ENCODE peak calls at places on chromosomes 7 and 10, in seven cellular contexts. W, P, K, M, U, H and L are unnamed samples.

GRCh38 chr7:91656486-91657237 is 223.8 kb downstream of the MTERF1 start:
- DNase-seq in H (no peak), W (no peak), P (no peak), U (no peak), M (no peak), K (no peak), L (no peak)

GRCh38 chr7:144437370-144438191 is 34.1 kb upstream of the NOBOX start:
- DNase-seq in K (peak; percentile 4), H (peak; percentile 23), W (peak; percentile 60), U (no peak), P (peak; percentile 38), M (peak; percentile 7), L (no peak)

GRCh38 chr7:50376056-50376455 is 71.5 kb downstream of the IKZF1 start:
- DNase-seq in P (no peak), W (no peak), H (no peak), U (no peak), M (no peak), K (no peak), L (no peak)

GRCh38 chr7:158820656-158821055 is 8.7 kb downstream of the ESYT2 start:
- DNase-seq in W (no peak), H (no peak), K (no peak), U (no peak), M (no peak), P (no peak), L (no peak)

GRCh38 chr10:5752301-5752871 is 60.8 kb downstream of the GDI2 start:
- DNase-seq in P (no peak), K (no peak), U (no peak), H (no peak), W (no peak), M (no peak), L (no peak)

GRCh38 chr7:130741336-130741995 is 7.5 kb upstream of the KLF14 start:
- DNase-seq in K (no peak), U (no peak), M (no peak), P (no peak), W (no peak), H (no peak), L (no peak)

GRCh38 chr10:48494611-48495010 is 110.3 kb downstream of the ARHGAP22 start:
- DNase-seq in P (no peak), M (no peak), H (no peak), K (no peak), U (no peak), W (no peak), L (no peak)

GRCh38 chr7:89123871-89124270 is 328.3 kb upstream of the TEX47 start:
- DNase-seq in K (no peak), W (no peak), P (no peak), M (no peak), H (no peak), U (no peak), L (no peak)

GRCh38 chr7:147412782-147413186 is 1177.8 kb upstream of the C7orf33 start:
- DNase-seq in P (no peak), H (no peak), W (peak; percentile 96), U (no peak), K (no peak), M (no peak), L (no peak)

GRCh38 chr10:13792011-13792410 is 205.2 kb downstream of the PRPF18 start:
- DNase-seq in U (no peak), K (peak; percentile 86), H (no peak), M (no peak), P (no peak), W (no peak), L (peak; percentile 19)

GRCh38 chr10:101564490-101564991 is 23.5 kb downstream of the POLL start:
- DNase-seq in P (no peak), U (no peak), W (no peak), M (no peak), K (no peak), H (no peak), L (no peak)

GRCh38 chr10:121935702-121936101 is 7.9 kb upstream of the ATE1 start:
- DNase-seq in H (no peak), U (no peak), M (no peak), W (no peak), K (no peak), P (no peak), L (no peak)

GRCh38 chr7:2800220-2800922 is 43.7 kb downstream of the GNA12 start:
- DNase-seq in U (no peak), K (no peak), M (no peak), W (no peak), P (no peak), H (no peak), L (no peak)

GRCh38 chr10:22150842-22151241 is 67.0 kb downstream of the EBLN1 start:
- DNase-seq in W (no peak), P (no peak), H (no peak), K (no peak), U (no peak), M (no peak), L (no peak)

GRCh38 chr10:79407811-79408795 is 37.3 kb downstream of the ZCCHC24 start:
- DNase-seq in U (no peak), W (no peak), K (no peak), M (no peak), H (no peak), P (no peak), L (no peak)

GRCh38 chr7:1040790-1041189 is 3.6 kb upstream of the GPR146 start:
- DNase-seq in W (no peak), P (no peak), H (no peak), U (no peak), K (peak; percentile 51), M (no peak), L (no peak)

GRCh38 chr10:21494221-21495001 is 31.1 kb downstream of the SKIDA1 start:
- DNase-seq in W (no peak), H (no peak), M (no peak), U (no peak), P (no peak), K (peak; percentile 38), L (no peak)

GRCh38 chr7:33428415-33428814 is 299.1 kb downstream of the BBS9 start:
- DNase-seq in U (no peak), P (no peak), K (no peak), H (no peak), W (no peak), M (no peak), L (no peak)

GRCh38 chr10:71484352-71484751 is 87.6 kb downstream of the CDH23 start:
- DNase-seq in P (no peak), K (no peak), W (no peak), M (no peak), H (no peak), U (no peak), L (no peak)

GRCh38 chr7:148877517-148877916 is 6.6 kb downstream of the EZH2 start:
- DNase-seq in H (no peak), W (no peak), K (no peak), P (no peak), U (no peak), M (no peak), L (no peak)